ENCODE peak calls at places on chromosomes 5 and 9, in five cellular contexts. A is kidney epithelial cell, B is Calu3, K is left ventricle myocardium inferior, L is fibroblast of the aortic adventitia. P is an unnamed sample.

GRCh38 chr5:149411738-149412519 is 32.8 kb upstream of the IL17B start:
- DNase-seq in A (no peak), B (no peak), K (no peak), L (no peak), P (no peak)

GRCh38 chr5:155402927-155403645 is 389.5 kb downstream of the KIF4B start:
- DNase-seq in A (no peak), B (no peak), K (no peak), L (no peak), P (no peak)

GRCh38 chr5:103464801-103465484 is 97.6 kb downstream of the NUDT12 start:
- DNase-seq in A (no peak), B (no peak), K (no peak), L (no peak), P (no peak)

GRCh38 chr5:149246906-149247305 is 24.8 kb upstream of the AFAP1L1 start:
- DNase-seq in A (no peak), B (no peak), K (no peak), L (no peak), P (no peak)

GRCh38 chr5:194102-194501 is 2.8 kb downstream of the LRRC14B start:
- DNase-seq in A (no peak), B (no peak), K (peak; percentile 64), L (no peak), P (no peak)

GRCh38 chr9:138050472-138051330 is 173.1 kb downstream of the CACNA1B start:
- DNase-seq in A (no peak), B (no peak), K (no peak), L (no peak), P (no peak)

GRCh38 chr9:132694144-132694543 is 23.9 kb downstream of the GTF3C4 start:
- DNase-seq in A (no peak), B (no peak), K (no peak), L (no peak), P (no peak)

GRCh38 chr5:172871982-172872381 is 37.9 kb downstream of the ERGIC1 start:
- DNase-seq in A (no peak), B (no peak), K (no peak), L (peak; percentile 32), P (no peak)

GRCh38 chr9:113454914-113455761 is 8.4 kb upstream of the RGS3 start:
- DNase-seq in A (peak; percentile 50), B (peak; percentile 30), K (peak; percentile 48), L (peak; percentile 98), P (no peak)

GRCh38 chr5:30698217-30698616 is 495.3 kb upstream of the CDH6 start:
- DNase-seq in A (no peak), B (no peak), K (no peak), L (no peak), P (no peak)

GRCh38 chr5:96209829-96210228 is 223.2 kb downstream of the PCSK1 start:
- DNase-seq in A (no peak), B (no peak), K (no peak), L (peak; percentile 84), P (no peak)

GRCh38 chr5:39092581-39093350 is 18.6 kb upstream of the RICTOR start:
- DNase-seq in A (no peak), B (no peak), K (no peak), L (peak; percentile 43), P (no peak)

GRCh38 chr9:33137781-33138264 is 29.3 kb downstream of the B4GALT1 start:
- DNase-seq in A (no peak), B (no peak), K (no peak), L (no peak), P (no peak)

DNA sequence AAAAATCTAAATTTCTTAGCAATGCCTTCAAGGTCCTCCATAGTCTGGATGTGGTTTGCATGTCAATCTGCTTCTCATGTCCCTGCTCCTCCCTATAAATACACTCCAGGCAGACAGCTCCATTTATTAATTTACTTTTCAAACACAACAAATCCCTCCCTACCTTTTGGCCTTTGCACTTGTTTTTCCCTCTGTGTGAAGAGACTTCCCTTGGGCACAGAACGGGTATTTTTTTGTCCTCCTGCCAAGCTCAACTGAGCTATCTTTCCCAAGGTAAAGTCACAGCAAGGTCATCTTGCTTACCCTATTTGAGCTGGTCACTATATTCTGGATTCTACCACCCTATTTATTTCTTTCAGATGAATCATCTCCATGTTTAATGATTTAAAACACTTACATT is 159.6 kb upstream of the ANKH start:
- DNase-seq in A (no peak), B (no peak), K (no peak), L (no peak), P (no peak)
- TF ChIP-seq CTCF in A (no peak), B (no peak), K (no peak), L (no peak), P (no peak)

DNA sequence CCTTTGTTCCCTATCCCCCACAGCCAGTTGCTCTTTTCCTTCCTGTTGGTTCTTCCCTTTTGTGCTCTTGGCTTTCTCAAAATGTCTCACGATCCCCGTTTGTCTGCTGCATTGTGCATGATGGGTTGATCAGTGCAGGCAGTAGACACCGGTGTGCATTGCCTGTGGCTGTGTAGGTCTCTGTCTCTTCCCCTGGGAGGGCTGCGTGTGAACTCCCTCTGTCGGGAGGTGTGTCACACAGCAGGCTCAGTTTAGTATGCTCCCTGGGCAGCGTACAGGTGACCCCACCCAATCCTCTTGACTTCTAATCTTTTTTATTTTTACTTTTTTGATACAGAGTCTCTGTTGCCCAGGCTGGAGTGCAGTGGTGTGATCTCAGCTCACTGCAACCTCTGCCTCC is 265.3 kb downstream of the FSTL4 start:
- DNase-seq in A (no peak), B (peak; percentile 41), K (no peak), L (no peak), P (no peak)
- TF ChIP-seq CTCF in A (peak; percentile 12), B (peak; percentile 63), K (peak; percentile 45), L (no peak), P (no peak)

GRCh38 chr5:94249430-94249829 is 369.0 kb downstream of the KIAA0825 start:
- DNase-seq in A (no peak), B (no peak), K (no peak), L (no peak), P (no peak)

GRCh38 chr5:94248175-94248875 is 370.1 kb downstream of the KIAA0825 start:
- DNase-seq in A (no peak), B (no peak), K (no peak), L (no peak), P (no peak)

DNA sequence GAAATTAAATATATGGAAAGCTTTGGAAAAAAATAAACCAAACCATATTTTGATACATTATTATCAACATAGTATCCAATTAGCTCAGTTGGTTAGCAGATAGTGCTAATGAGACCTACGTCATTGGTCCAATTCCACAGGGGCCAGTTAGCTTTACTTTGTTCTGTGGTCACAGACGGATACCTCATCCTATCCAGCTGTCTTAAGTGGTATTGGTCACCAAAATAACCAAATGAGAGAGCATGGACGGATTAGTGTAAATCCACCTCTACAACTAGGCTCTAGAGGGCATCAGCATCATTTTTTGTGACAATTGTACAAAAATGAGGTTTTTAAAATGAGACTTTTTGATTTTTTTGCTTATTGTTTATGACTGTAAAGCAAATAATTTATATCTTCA is 364.2 kb downstream of the KIAA0825 start:
- DNase-seq in A (no peak), B (no peak), K (no peak), L (no peak), P (no peak)
- TF ChIP-seq CTCF in A (no peak), B (no peak), K (no peak), L (no peak), P (no peak)

DNA sequence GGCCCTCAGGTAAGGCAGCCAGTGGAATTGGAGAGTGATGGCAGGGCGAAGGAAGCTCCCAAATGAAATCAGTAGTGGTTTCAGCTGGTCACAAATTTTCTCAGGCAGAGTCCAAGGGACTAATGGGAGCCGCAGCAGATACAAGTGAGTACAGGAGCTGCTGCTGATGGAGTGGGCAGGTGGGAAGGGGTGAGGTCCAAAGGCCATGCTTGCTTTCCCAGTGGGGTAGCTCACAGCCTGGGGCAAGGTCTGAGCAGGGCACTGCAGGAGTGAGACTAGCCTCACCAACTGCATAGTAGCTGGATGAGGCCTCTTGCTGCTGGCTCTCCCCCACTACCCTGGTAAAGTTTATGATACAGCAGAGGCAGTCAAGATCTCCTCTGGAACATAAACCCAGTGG is 38.2 kb downstream of the MTAP start:
- DNase-seq in A (no peak), B (no peak), K (no peak), L (no peak), P (no peak)
- TF ChIP-seq CTCF in A (no peak), B (no peak), K (no peak), L (no peak), P (no peak)

GRCh38 chr5:169828385-169828784 is 151.9 kb downstream of the INSYN2B start:
- DNase-seq in A (no peak), B (no peak), K (no peak), L (no peak), P (no peak)

GRCh38 chr5:169832236-169832635 is 148.1 kb downstream of the INSYN2B start:
- DNase-seq in A (no peak), B (no peak), K (no peak), L (no peak), P (no peak)

GRCh38 chr5:169827769-169828168 is 152.5 kb downstream of the INSYN2B start:
- DNase-seq in A (no peak), B (no peak), K (no peak), L (no peak), P (no peak)

GRCh38 chr5:169831331-169831730 is 149.0 kb downstream of the INSYN2B start:
- DNase-seq in A (no peak), B (no peak), K (no peak), L (no peak), P (no peak)

DNA sequence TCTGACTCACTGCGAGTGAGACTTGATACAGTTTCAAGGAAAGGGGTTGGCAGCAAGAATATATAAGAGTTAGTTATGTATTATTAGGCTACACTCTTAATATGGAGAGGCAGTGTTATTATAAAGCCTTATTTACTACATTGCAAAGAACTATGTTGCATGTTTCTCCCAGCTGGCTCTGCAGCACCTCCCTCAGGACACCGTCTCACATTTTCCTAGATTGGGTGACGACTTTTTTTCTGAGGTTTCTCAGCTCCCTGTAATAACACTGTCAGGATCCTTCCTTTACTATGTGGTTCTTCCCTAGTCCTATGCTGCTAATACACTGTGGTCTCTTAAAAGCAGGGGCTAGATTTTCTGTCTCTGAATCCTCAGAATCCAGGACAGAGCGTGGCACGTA is 153.7 kb downstream of the INSYN2B start:
- DNase-seq in A (no peak), B (no peak), K (no peak), L (no peak), P (no peak)
- TF ChIP-seq CTCF in A (peak; percentile 12), B (no peak), K (no peak), L (peak; percentile 22), P (no peak)

DNA sequence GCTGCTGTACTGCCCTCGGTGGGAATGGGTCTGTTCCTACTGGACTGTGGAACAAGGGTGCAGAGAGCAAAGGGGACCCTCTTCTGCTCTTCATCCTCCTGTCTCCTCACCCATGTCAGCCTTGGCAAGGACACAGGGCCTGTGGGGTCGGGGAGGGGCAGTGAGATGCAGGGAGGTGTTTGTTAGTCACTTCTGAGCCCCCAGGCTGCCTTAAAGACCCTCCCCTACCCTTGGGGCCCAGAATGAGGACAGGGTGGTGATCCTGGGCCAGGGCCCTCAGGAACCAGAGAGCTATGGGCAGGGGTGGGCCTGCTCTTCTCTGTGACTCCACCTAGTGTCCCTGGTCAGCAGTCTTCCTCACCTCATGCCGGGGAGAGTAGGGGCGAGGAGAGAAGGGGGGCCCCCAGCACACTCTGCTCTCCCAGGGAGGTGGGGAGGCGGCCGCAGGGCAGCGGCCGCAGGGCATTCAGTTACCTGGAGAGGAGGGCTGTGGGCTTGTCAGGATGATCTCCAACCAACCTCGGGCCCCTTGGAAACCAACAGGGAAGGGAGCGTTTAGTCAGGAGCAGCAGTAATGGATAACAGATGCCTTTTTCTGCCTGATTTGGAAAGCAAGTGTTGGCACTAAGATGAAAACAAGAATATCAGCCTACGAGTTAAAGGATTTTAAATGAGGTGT is 62.0 kb upstream of the GARNL3 start:
- DNase-seq in A (no peak), B (no peak), K (peak; percentile 12), L (peak; percentile 54), P (no peak)
- TF ChIP-seq CTCF in A (no peak), B (no peak), K (no peak), L (no peak), P (no peak)

GRCh38 chr9:35660966-35661413 is 2.9 kb downstream of the CCDC107 start:
- DNase-seq in A (no peak), B (no peak), K (no peak), L (peak; percentile 54), P (no peak)
- TF ChIP-seq CTCF in A (peak; percentile 51), B (no peak), K (peak; percentile 70), L (peak; percentile 56), P (no peak)

P was measured in natural killer cell.